ENCODE peak calls at places on chromosomes 2 and 18, in eight cellular contexts. W is NCI-H187 treated with DMSO at 0.1 percent for 48 hours; V is effector CD4-positive, alpha-beta T cell; A is HTR-8/SVneo; T is Peyer's patch; N is stimulated activated CD4-positive, alpha-beta T cell treated with anti-CD3 and anti-CD28 coated beads, Interleukin-2, amount 100 ng/mL, for 48 hours; Q is anterior cingulate cortex; R is NCI-H1694. M is an unnamed sample.

GRCh38 chr2:99386011-99386410 is 48.8 kb downstream of the EIF5B start:
- DNase-seq in T (no peak), N (no peak), R (no peak), V (no peak), A (no peak), W (no peak), Q (no peak), M (no peak)

GRCh38 chr2:68091439-68092034 is 28.7 kb upstream of the C1D start:
- DNase-seq in W (no peak), T (no peak), Q (no peak), N (no peak), A (no peak), V (no peak), R (no peak), M (no peak)

GRCh38 chr2:85177031-85177824 is 44.0 kb downstream of the TCF7L1 start:
- DNase-seq in T (peak; percentile 0), V (no peak), Q (no peak), A (no peak), R (no peak), W (no peak), N (no peak), M (no peak)

GRCh38 chr2:12856934-12857660 is 140.4 kb downstream of the TRIB2 start:
- DNase-seq in W (no peak), R (no peak), Q (no peak), V (no peak), T (no peak), N (no peak), A (peak; percentile 25), M (peak; percentile 60)

GRCh38 chr2:240839152-240840143 is 19.4 kb upstream of the KIF1A start:
- DNase-seq in Q (no peak), R (no peak), W (no peak), V (no peak), N (no peak), A (no peak), T (no peak), M (no peak)

GRCh38 chr18:48866028-48866733 is 84.6 kb downstream of the SMAD7 start:
- DNase-seq in V (no peak), A (no peak), T (peak; percentile 56), N (no peak), R (peak; percentile 86), Q (no peak), W (no peak), M (no peak)

GRCh38 chr2:20589975-20590703 is 60.8 kb downstream of the HS1BP3 start:
- DNase-seq in N (no peak), T (peak; percentile 34), V (no peak), R (no peak), Q (no peak), W (no peak), A (no peak), M (no peak)

GRCh38 chr18:44882163-44882881 is 201.6 kb downstream of the SETBP1 start:
- DNase-seq in A (no peak), W (no peak), V (no peak), N (no peak), T (no peak), R (no peak), Q (no peak), M (no peak)

GRCh38 chr18:56166914-56167313 is 471.5 kb downstream of the TXNL1 start:
- DNase-seq in A (no peak), N (no peak), Q (no peak), W (no peak), T (no peak), V (no peak), R (no peak), M (no peak)

GRCh38 chr18:59706499-59706898 is 9.3 kb upstream of the CCBE1 start:
- DNase-seq in R (no peak), A (no peak), T (no peak), N (no peak), Q (no peak), V (no peak), W (no peak), M (no peak)

GRCh38 chr2:189555243-189555642 is 25.3 kb downstream of the SLC40A1 start:
- DNase-seq in W (no peak), V (no peak), A (peak; percentile 12), N (no peak), Q (no peak), R (no peak), T (no peak), M (no peak)

GRCh38 chr2:36356199-36356989 is 816 bp downstream of the CRIM1 start:
- DNase-seq in V (no peak), A (no peak), N (peak; percentile 13), Q (no peak), R (no peak), W (no peak), T (peak; percentile 72), M (peak; percentile 13)

GRCh38 chr2:220224711-220225519 is 597.5 kb downstream of the SLC4A3 start:
- DNase-seq in N (no peak), A (peak; percentile 53), Q (no peak), R (no peak), W (no peak), T (no peak), V (no peak), M (no peak)

GRCh38 chr18:75923169-75923568 is 495.7 kb upstream of the SMIM21 start:
- DNase-seq in V (no peak), Q (peak; percentile 32), W (no peak), R (no peak), N (no peak), A (no peak), T (no peak), M (no peak)

GRCh38 chr2:65749549-65749948 is 317.1 kb upstream of the SPRED2 start:
- DNase-seq in A (no peak), Q (no peak), T (no peak), R (no peak), N (no peak), V (no peak), W (no peak), M (no peak)

GRCh38 chr2:1690056-1690775 is 54.1 kb downstream of the PXDN start:
- DNase-seq in A (no peak), T (no peak), Q (no peak), R (no peak), W (no peak), N (no peak), V (no peak), M (no peak)